ENCODE peak calls at places on chromosomes 7 and 10, in four cellular contexts. Y, P, X and D are unnamed samples.

GRCh38 chr10:47357131-47357582 is 9.0 kb downstream of the RBP3 start:
- DNase-seq in Y (no peak), P (peak; percentile 56), X (no peak), D (no peak)

GRCh38 chr10:79286318-79286951 is 60.8 kb upstream of the PPIF start:
- DNase-seq in Y (no peak), P (peak; percentile 90), X (peak; percentile 70), D (no peak)

GRCh38 chr7:44221231-44221791 is 20.5 kb downstream of the YKT6 start:
- DNase-seq in Y (no peak), P (peak; percentile 66), X (no peak), D (peak; percentile 44)

GRCh38 chr10:31677198-31678138 is 251.2 kb downstream of the ARHGAP12 start:
- DNase-seq in Y (no peak), P (no peak), X (no peak), D (no peak)

GRCh38 chr7:100626055-100626454 is 13.7 kb downstream of the MOSPD3 start:
- DNase-seq in Y (no peak), P (no peak), X (no peak), D (no peak)

GRCh38 chr7:71682841-71683341 is 550.9 kb downstream of the GALNT17 start:
- DNase-seq in Y (no peak), P (peak; percentile 78), X (no peak), D (peak; percentile 45)

GRCh38 chr10:12484945-12485805 is 135.8 kb downstream of the CAMK1D start:
- DNase-seq in Y (no peak), P (no peak), X (peak; percentile 76), D (peak; percentile 62)

GRCh38 chr10:82609845-82610244 is 734.9 kb downstream of the NRG3 start:
- DNase-seq in Y (no peak), P (no peak), X (no peak), D (no peak)

GRCh38 chr10:119104653-119105024 is 726 bp downstream of the DENND10 start:
- DNase-seq in Y (no peak), P (peak; percentile 77), X (no peak), D (peak; percentile 22)

GRCh38 chr7:77653572-77653971 is 42.7 kb upstream of the RSBN1L start:
- DNase-seq in Y (no peak), P (no peak), X (peak; percentile 39), D (peak; percentile 41)

GRCh38 chr7:114758661-114759227 is 163.2 kb upstream of the MDFIC start:
- DNase-seq in Y (no peak), P (no peak), X (no peak), D (no peak)

GRCh38 chr7:5441840-5442513 is 18.3 kb upstream of the TNRC18 start:
- DNase-seq in Y (no peak), P (no peak), X (no peak), D (no peak)

GRCh38 chr10:62264702-62265436 is 3.8 kb downstream of the RTKN2 start:
- DNase-seq in Y (peak; percentile 50), P (no peak), X (no peak), D (no peak)

GRCh38 chr7:3029138-3029537 is 14.5 kb downstream of the CARD11 start:
- DNase-seq in Y (no peak), P (no peak), X (no peak), D (peak; percentile 51)
- H3K27ac ChIP-seq in Y (peak overlapping the region; percentile 83), P (no peak overlapping the region), X (no peak overlapping the region), D (peak overlapping the region; percentile 68)

GRCh38 chr10:76397957-76398665 is 966.7 kb downstream of the LRMDA start:
- DNase-seq in Y (no peak), P (no peak), X (no peak), D (peak; percentile 61)

GRCh38 chr10:76394707-76395042 is 963.3 kb downstream of the LRMDA start:
- DNase-seq in Y (no peak), P (no peak), X (no peak), D (no peak)

GRCh38 chr10:76396126-76396525 is 964.7 kb downstream of the LRMDA start:
- DNase-seq in Y (no peak), P (no peak), X (no peak), D (no peak)

GRCh38 chr10:76399216-76399615 is 967.8 kb downstream of the LRMDA start:
- DNase-seq in Y (no peak), P (no peak), X (no peak), D (no peak)

DNA sequence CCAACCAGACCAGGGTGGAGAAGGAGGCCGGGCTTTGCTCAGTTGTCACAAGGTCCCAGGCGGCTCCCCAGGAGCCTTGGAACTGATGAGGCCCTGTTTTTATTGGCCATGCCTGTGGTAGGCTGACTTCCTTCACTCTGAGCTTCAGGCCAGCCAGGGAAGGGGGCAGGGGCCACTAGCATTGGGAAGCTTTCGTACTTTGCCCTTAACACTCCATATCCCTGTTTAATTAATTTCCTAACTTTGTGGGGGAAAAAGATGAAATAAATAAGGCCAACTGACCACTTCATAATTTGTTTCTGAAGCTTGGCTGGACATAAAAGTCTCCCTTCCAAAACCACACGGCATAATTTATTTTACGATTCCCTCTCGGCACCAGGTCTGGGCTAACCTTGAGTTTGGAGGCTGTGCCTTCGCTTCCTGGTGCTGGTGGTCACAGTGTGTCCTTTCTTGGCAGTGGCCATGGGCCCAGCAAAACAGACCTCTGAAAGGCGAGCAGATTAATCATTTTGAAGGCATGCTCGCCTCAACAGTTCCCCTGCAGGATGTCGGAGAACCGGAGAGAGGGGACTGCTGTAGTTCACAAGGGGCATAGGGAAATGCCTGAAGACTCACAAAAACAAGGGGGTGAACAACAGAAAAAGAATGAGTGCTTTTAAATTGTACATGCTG is 965.9 kb downstream of the LRMDA start:
- DNase-seq in Y (no peak), P (peak; percentile 90), X (peak; percentile 19), D (no peak)
- TF ChIP-seq CTCF in Y (no peak), P (no peak), X (no peak), D (no peak)

DNA sequence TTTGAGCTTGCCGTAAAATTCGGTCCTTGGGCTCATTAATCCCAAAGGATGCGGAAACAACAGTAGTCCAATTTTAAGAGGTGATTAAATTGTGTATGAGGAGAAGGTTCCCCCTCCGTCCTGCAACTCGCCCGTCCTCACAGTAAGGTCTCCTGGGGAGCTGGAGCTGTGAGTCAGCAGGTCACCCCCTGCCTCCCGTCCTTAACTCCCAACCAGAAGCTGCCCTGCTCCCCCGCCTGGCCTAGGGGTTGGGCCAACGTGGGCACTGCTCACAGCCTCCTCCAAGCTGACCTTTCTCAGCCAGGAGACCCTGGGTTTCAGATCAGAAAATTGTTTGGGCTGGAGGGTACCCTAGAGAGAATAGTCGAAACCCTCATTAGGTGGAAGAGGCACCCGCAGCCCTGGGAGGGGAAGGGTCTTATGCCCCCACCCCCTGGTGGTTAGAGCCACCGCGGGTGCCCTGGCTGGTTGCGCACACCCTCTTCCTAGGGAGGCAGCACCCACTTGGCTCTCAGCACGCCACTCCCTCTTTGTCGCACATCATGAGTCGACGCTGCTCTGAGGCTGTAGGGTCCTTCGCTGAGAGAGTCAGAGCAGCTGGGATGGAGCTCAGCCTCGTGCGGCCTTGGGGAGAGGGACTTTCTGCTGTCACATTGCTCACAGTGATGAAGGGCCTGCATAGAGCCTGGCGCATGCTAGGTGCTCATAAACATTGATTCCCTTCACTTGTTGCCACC is 131.2 kb downstream of the TACC2 start:
- DNase-seq in Y (no peak), P (no peak), X (no peak), D (no peak)
- H3K27ac ChIP-seq in Y (peak overlapping the region; percentile 52), P (no peak overlapping the region), X (no peak overlapping the region), D (no peak overlapping the region)

GRCh38 chr10:24383681-24384106 is 174.8 kb downstream of the KIAA1217 start:
- DNase-seq in Y (peak; percentile 71), P (peak; percentile 96), X (peak; percentile 96), D (no peak)
- TF ChIP-seq CTCF in Y (peak; percentile 27), P (peak; percentile 54), X (peak; percentile 55), D (peak; percentile 24)

GRCh38 chr7:3605222-3605621 is 304.2 kb downstream of the SDK1 start:
- DNase-seq in Y (no peak), P (no peak), X (no peak), D (no peak)
- H3K27ac ChIP-seq in Y (no peak overlapping the region), P (no peak overlapping the region), X (no peak overlapping the region), D (no peak overlapping the region)

GRCh38 chr10:17412323-17412722 is 42.1 kb downstream of the ST8SIA6 start:
- DNase-seq in Y (no peak), P (no peak), X (peak; percentile 57), D (no peak)
- TF ChIP-seq CTCF in Y (no peak), P (no peak), X (no peak), D (peak; percentile 22)

GRCh38 chr10:132878730-132879407 is 63.5 kb downstream of the CFAP46 start:
- DNase-seq in Y (no peak), P (peak; percentile 52), X (no peak), D (no peak)
- H3K27ac ChIP-seq in Y (no peak overlapping the region), P (no peak overlapping the region), X (no peak overlapping the region), D (no peak overlapping the region)

GRCh38 chr7:129952164-129952652 is 552 bp downstream of the UBE2H start:
- DNase-seq in Y (no peak), P (peak; percentile 82), X (peak; percentile 76), D (peak; percentile 40)
- TF ChIP-seq CTCF in Y (no peak), P (no peak), X (no peak), D (peak; percentile 20)

DNA sequence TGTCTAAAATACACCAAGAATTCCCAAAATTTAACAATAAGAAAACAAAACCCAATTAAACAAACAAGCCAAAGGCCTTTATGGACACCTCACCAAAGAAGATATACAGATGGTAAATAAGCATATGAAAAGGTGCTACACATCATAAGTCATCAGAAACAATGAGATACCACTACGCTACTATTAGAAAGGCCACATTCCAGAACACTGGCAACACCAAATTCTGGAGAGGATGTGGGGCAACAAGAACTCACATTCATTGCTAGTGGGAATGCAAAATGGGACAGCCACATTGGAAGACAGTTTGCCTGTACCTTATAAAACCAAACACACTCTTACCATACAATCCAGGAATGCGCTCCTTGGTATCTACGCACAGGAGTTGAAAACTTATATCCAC is 291.4 kb downstream of the TNS3 start:
- DNase-seq in Y (no peak), P (no peak), X (no peak), D (no peak)
- H3K27ac ChIP-seq in Y (peak overlapping the region; percentile 77), P (no peak overlapping the region), X (no peak overlapping the region), D (no peak overlapping the region)